ENCODE peak calls at places on chromosomes 13 and 19, in five cellular contexts. One of them, this sample, is unnamed.

GRCh38 chr19:57830071-57830602 is at the start of gene ZNF587B:
- DNase-seq in brain microvascular endothelial cell: peak; percentile 78
- DNase-seq in prostate gland: peak; percentile 35
- DNase-seq in sigmoid colon: peak; percentile 75
- DNase-seq in upper lobe of left lung: no peak
- DNase-seq in this sample: peak; percentile 67

GRCh38 chr13:50156140-50156539 is 140.9 kb downstream of the KCNRG start:
- DNase-seq in upper lobe of left lung: no peak
- DNase-seq in prostate gland: no peak
- DNase-seq in sigmoid colon: no peak
- DNase-seq in brain microvascular endothelial cell: peak; percentile 64
- DNase-seq in this sample: no peak

GRCh38 chr13:41962994-41963393 is 2.1 kb upstream of the VWA8 start:
- DNase-seq in upper lobe of left lung: no peak
- DNase-seq in prostate gland: no peak
- DNase-seq in brain microvascular endothelial cell: no peak
- DNase-seq in sigmoid colon: no peak
- DNase-seq in this sample: no peak

GRCh38 chr13:28494537-28494860 is 429 bp downstream of the FLT1 start:
- DNase-seq in brain microvascular endothelial cell: no peak
- DNase-seq in sigmoid colon: no peak
- DNase-seq in prostate gland: no peak
- DNase-seq in upper lobe of left lung: no peak
- DNase-seq in this sample: peak; percentile 64

GRCh38 chr19:662207-662961 is 630 bp downstream of the RNF126 start:
- DNase-seq in upper lobe of left lung: peak; percentile 91
- DNase-seq in prostate gland: no peak
- DNase-seq in sigmoid colon: peak; percentile 75
- DNase-seq in brain microvascular endothelial cell: no peak
- DNase-seq in this sample: peak; percentile 84

GRCh38 chr19:5828661-5829566 is 10.6 kb downstream of the FUT6 start:
- DNase-seq in prostate gland: no peak
- DNase-seq in sigmoid colon: peak; percentile 93
- DNase-seq in upper lobe of left lung: peak; percentile 80
- DNase-seq in brain microvascular endothelial cell: no peak
- DNase-seq in this sample: no peak

GRCh38 chr13:59774511-59774911 is 389.2 kb downstream of the DIAPH3 start:
- DNase-seq in sigmoid colon: no peak
- DNase-seq in brain microvascular endothelial cell: peak; percentile 86
- DNase-seq in upper lobe of left lung: no peak
- DNase-seq in prostate gland: no peak
- DNase-seq in this sample: no peak

GRCh38 chr19:31402931-31403330 is 53.7 kb upstream of the TSHZ3 start:
- DNase-seq in prostate gland: no peak
- DNase-seq in sigmoid colon: no peak
- DNase-seq in upper lobe of left lung: no peak
- DNase-seq in brain microvascular endothelial cell: no peak
- DNase-seq in this sample: no peak

GRCh38 chr19:15934332-15935078 is at the start of gene CYP4F11:
- DNase-seq in sigmoid colon: no peak
- DNase-seq in brain microvascular endothelial cell: no peak
- DNase-seq in prostate gland: peak; percentile 95
- DNase-seq in upper lobe of left lung: peak; percentile 71
- DNase-seq in this sample: peak; percentile 92

GRCh38 chr19:45507864-45508680 is 793 bp downstream of the VASP start:
- DNase-seq in sigmoid colon: peak; percentile 89
- DNase-seq in upper lobe of left lung: peak; percentile 84
- DNase-seq in brain microvascular endothelial cell: no peak
- DNase-seq in prostate gland: peak; percentile 48
- DNase-seq in this sample: peak; percentile 78

GRCh38 chr13:44312131-44312530 is 61.5 kb upstream of the SERP2 start:
- DNase-seq in brain microvascular endothelial cell: no peak
- DNase-seq in upper lobe of left lung: no peak
- DNase-seq in sigmoid colon: no peak
- DNase-seq in prostate gland: no peak
- DNase-seq in this sample: no peak

GRCh38 chr19:17006579-17006978 is 20.0 kb downstream of the CPAMD8 start:
- DNase-seq in brain microvascular endothelial cell: no peak
- DNase-seq in sigmoid colon: no peak
- DNase-seq in upper lobe of left lung: no peak
- DNase-seq in prostate gland: no peak
- DNase-seq in this sample: no peak

GRCh38 chr19:17004386-17004785 is 22.2 kb downstream of the CPAMD8 start:
- DNase-seq in prostate gland: no peak
- DNase-seq in sigmoid colon: no peak
- DNase-seq in brain microvascular endothelial cell: no peak
- DNase-seq in upper lobe of left lung: peak; percentile 53
- DNase-seq in this sample: no peak

GRCh38 chr19:17001603-17002183 is 24.9 kb downstream of the CPAMD8 start:
- DNase-seq in upper lobe of left lung: peak; percentile 13
- DNase-seq in brain microvascular endothelial cell: no peak
- DNase-seq in sigmoid colon: no peak
- DNase-seq in prostate gland: no peak
- DNase-seq in this sample: no peak

GRCh38 chr19:17002455-17002854 is 24.2 kb downstream of the CPAMD8 start:
- DNase-seq in upper lobe of left lung: no peak
- DNase-seq in sigmoid colon: no peak
- DNase-seq in brain microvascular endothelial cell: no peak
- DNase-seq in prostate gland: no peak
- DNase-seq in this sample: no peak

DNA sequence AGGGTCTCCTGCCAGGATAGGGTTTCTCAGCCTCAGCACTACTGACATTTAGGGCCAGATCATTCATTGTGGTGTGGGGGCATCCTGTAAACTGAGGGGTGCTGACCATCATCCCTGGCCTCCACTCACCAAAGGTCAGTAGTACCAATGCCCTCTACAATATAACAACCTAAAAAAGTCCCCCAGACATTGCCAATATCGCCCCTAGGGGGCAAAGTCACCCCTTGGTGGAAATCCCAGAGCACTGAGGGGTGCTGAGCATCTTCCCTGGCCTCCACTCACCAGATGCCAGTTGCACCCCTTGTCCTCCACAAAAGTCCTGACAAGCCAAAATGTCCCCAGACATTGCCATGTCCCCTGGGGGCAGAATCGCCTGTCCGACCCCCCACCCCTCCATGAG is 21.6 kb downstream of the CPAMD8 start:
- DNase-seq in sigmoid colon: no peak
- DNase-seq in upper lobe of left lung: no peak
- DNase-seq in prostate gland: no peak
- DNase-seq in brain microvascular endothelial cell: no peak
- DNase-seq in this sample: no peak
- TF ChIP-seq CTCF in sigmoid colon: no peak
- TF ChIP-seq CTCF in upper lobe of left lung: no peak
- TF ChIP-seq CTCF in prostate gland: no peak
- TF ChIP-seq CTCF in brain microvascular endothelial cell: peak; percentile 6
- TF ChIP-seq CTCF in this sample: no peak

GRCh38 chr13:111265701-111266035 is 54.8 kb upstream of the TEX29 start:
- DNase-seq in brain microvascular endothelial cell: no peak
- DNase-seq in prostate gland: no peak
- DNase-seq in sigmoid colon: no peak
- DNase-seq in upper lobe of left lung: no peak
- DNase-seq in this sample: no peak

GRCh38 chr13:111265006-111265700 is 55.3 kb upstream of the TEX29 start:
- DNase-seq in brain microvascular endothelial cell: no peak
- DNase-seq in upper lobe of left lung: no peak
- DNase-seq in sigmoid colon: no peak
- DNase-seq in prostate gland: no peak
- DNase-seq in this sample: no peak

GRCh38 chr13:111269508-111269907 is 50.9 kb upstream of the TEX29 start:
- DNase-seq in prostate gland: no peak
- DNase-seq in sigmoid colon: no peak
- DNase-seq in upper lobe of left lung: peak; percentile 38
- DNase-seq in brain microvascular endothelial cell: no peak
- DNase-seq in this sample: no peak

GRCh38 chr13:111267784-111268183 is 52.7 kb upstream of the TEX29 start:
- DNase-seq in prostate gland: no peak
- DNase-seq in brain microvascular endothelial cell: no peak
- DNase-seq in sigmoid colon: no peak
- DNase-seq in upper lobe of left lung: no peak
- DNase-seq in this sample: no peak

DNA sequence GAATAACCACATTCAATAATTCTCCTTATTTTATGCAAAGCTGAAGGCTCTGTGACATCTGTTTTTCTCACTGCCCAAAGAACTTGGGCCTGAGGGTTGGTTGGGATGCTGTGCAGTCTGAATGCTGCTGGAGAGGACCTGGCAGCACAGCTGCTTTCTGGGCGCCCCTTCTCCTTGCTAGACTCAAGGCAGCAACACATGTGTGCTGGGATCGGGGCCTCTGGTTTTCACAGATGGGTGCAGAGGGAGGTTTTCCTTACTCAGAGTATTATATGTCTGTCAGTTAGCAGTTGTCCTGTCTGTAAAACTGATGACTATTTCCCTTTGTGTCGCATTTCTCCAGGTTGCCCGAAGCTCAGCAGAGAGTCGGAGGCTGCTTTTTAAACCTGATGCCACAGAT is 53.2 kb upstream of the TEX29 start:
- DNase-seq in upper lobe of left lung: no peak
- DNase-seq in brain microvascular endothelial cell: no peak
- DNase-seq in sigmoid colon: no peak
- DNase-seq in prostate gland: no peak
- DNase-seq in this sample: no peak
- H3K27ac ChIP-seq in upper lobe of left lung: no peak overlapping the region
- H3K27ac ChIP-seq in brain microvascular endothelial cell: no peak overlapping the region
- H3K27ac ChIP-seq in sigmoid colon: no peak overlapping the region
- H3K27ac ChIP-seq in prostate gland: no peak overlapping the region
- H3K27ac ChIP-seq in this sample: no peak overlapping the region

GRCh38 chr13:102255409-102255808 is 146.4 kb downstream of the FGF14 start:
- DNase-seq in upper lobe of left lung: no peak
- DNase-seq in sigmoid colon: no peak
- DNase-seq in prostate gland: no peak
- DNase-seq in brain microvascular endothelial cell: no peak
- DNase-seq in this sample: no peak

GRCh38 chr13:102250448-102250847 is 151.4 kb downstream of the FGF14 start:
- DNase-seq in prostate gland: no peak
- DNase-seq in sigmoid colon: no peak
- DNase-seq in brain microvascular endothelial cell: no peak
- DNase-seq in upper lobe of left lung: no peak
- DNase-seq in this sample: no peak

DNA sequence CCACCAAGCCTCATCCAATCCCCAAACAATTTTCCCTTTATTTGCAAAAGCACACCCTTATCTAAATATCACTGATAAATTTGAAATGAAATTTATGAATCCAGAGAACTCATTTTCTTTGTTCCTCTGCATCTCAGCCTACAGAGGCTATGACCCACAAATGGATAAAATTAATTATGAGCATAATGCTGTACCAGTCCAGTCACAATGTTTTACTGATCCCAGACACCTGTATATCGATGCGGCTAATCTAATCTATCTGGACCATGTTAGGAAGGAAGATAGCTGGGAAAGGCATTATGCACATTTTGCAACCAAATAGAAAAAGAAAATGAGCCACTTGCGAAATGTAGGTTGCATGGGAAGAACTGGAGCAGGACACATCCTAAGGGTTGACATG is 150.0 kb downstream of the FGF14 start:
- DNase-seq in sigmoid colon: no peak
- DNase-seq in upper lobe of left lung: no peak
- DNase-seq in brain microvascular endothelial cell: no peak
- DNase-seq in prostate gland: no peak
- DNase-seq in this sample: no peak
- H3K4me3 ChIP-seq in sigmoid colon: no peak overlapping the region
- H3K4me3 ChIP-seq in upper lobe of left lung: no peak overlapping the region
- H3K4me3 ChIP-seq in brain microvascular endothelial cell: no peak overlapping the region
- H3K4me3 ChIP-seq in prostate gland: no peak overlapping the region
- H3K4me3 ChIP-seq in this sample: no peak overlapping the region

DNA sequence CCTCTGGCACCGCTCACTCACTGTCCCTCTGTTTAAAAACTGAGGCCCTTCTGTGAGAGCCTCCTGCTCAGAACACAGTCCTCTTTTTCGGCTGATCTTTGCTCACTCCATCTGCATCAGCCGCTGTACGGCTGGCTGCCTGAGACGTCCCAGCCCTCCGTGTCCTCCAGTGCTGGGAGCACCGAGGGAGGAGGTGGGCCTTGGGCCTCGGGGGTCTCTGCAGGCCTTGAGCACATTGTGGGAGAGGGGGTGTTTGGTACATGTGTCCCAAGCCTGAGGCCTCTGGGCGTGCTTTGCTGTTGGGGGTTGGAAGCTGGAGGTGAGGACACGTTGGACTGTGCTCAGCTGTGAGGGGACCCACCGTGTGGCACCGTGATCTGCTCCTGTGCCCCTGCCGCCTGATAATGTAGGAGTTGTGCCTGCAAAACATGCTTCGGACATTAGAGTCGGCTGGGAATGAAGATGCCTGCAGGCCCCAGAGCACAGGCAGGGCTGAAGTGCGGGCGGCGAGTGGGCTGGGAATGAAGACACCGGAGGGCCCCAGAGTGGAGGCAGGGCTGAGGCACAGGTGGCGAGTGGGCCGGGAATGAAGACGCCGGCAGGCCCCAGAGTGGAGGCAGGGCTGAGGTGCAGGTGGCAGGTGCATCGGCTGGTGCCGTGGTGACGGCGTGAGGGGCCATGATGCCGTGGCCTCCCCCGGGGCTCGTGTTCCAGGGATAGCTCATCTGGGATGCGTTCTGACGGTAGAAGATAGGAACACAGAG is 30.6 kb downstream of the MCF2L start:
- DNase-seq in brain microvascular endothelial cell: no peak
- DNase-seq in upper lobe of left lung: peak; percentile 66
- DNase-seq in prostate gland: no peak
- DNase-seq in sigmoid colon: no peak
- DNase-seq in this sample: no peak
- TF ChIP-seq CTCF in brain microvascular endothelial cell: no peak
- TF ChIP-seq CTCF in upper lobe of left lung: no peak
- TF ChIP-seq CTCF in prostate gland: no peak
- TF ChIP-seq CTCF in sigmoid colon: no peak
- TF ChIP-seq CTCF in this sample: no peak

DNA sequence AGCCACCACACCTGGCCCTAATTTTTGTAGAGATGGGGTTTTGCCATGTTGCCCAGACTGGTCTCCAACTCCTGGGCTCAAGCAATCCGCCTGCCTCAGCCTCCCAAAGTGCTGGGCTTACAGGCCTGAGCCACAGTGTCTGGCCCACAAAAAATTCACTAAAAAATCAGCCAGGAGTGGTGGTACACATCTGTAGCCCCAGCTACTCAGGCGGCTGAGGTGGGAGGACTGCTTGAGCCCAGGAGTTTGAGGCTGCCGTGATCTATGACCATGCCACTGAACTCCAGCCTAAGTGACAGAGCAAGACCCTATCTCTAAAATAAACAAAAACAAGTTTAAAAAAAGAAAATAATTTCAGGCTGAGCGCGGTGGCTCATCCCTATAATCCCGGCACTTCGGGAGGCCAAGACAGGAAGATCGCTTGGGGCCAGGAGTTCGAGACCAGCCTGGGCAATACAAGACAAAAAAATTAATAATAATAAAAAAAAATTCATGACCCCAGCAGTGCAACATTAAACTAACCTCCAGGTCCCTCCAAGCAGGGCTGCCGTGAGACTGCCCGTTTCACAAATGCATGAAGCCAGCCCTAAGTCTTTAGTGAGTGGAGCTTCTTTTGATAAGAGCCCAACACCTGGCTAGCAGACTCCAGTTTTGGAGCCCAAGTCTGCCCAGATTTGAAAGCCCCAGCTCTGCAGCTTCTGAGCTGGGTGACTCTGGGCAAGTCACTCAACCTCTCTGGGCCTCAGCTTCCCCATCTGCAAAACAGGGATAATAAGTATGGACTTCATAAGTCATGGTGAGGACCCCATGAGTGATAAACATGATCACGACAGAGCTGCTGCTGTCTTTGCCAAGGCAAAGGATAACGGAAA is 38.6 kb upstream of the NANOS3 start:
- DNase-seq in brain microvascular endothelial cell: no peak
- DNase-seq in sigmoid colon: no peak
- DNase-seq in upper lobe of left lung: no peak
- DNase-seq in prostate gland: no peak
- DNase-seq in this sample: no peak
- H3K27ac ChIP-seq in brain microvascular endothelial cell: peak overlapping the region; percentile 96
- H3K27ac ChIP-seq in sigmoid colon: peak overlapping the region; percentile 100
- H3K27ac ChIP-seq in upper lobe of left lung: peak overlapping the region; percentile 100
- H3K27ac ChIP-seq in prostate gland: peak overlapping the region; percentile 98
- H3K27ac ChIP-seq in this sample: peak overlapping the region; percentile 100